ENCODE peak calls at places on chromosome 13, in six cellular contexts. One of them, this sample, is unnamed.

GRCh38 chr13:88063741-88064140 is 392.6 kb downstream of the SLITRK5 start:
- DNase-seq in B cell: no peak
- DNase-seq in heart left ventricle: no peak
- DNase-seq in psoas muscle: no peak
- DNase-seq in brain microvascular endothelial cell: no peak
- DNase-seq in neural progenitor cell: no peak
- DNase-seq in this sample: no peak

GRCh38 chr13:97334690-97335089 is 99.3 kb upstream of the RAP2A start:
- DNase-seq in heart left ventricle: no peak
- DNase-seq in neural progenitor cell: no peak
- DNase-seq in brain microvascular endothelial cell: no peak
- DNase-seq in psoas muscle: no peak
- DNase-seq in B cell: no peak
- DNase-seq in this sample: no peak

GRCh38 chr13:80873589-80873988 is 532.7 kb upstream of the SPRY2 start:
- DNase-seq in psoas muscle: no peak
- DNase-seq in heart left ventricle: no peak
- DNase-seq in brain microvascular endothelial cell: no peak
- DNase-seq in neural progenitor cell: no peak
- DNase-seq in B cell: peak; percentile 38
- DNase-seq in this sample: no peak

GRCh38 chr13:112980441-112980840 is 11.4 kb downstream of the MCF2L start:
- DNase-seq in brain microvascular endothelial cell: no peak
- DNase-seq in B cell: no peak
- DNase-seq in psoas muscle: no peak
- DNase-seq in heart left ventricle: no peak
- DNase-seq in neural progenitor cell: no peak
- DNase-seq in this sample: no peak

GRCh38 chr13:31545616-31546015 is 193.7 kb upstream of the RXFP2 start:
- DNase-seq in psoas muscle: no peak
- DNase-seq in neural progenitor cell: no peak
- DNase-seq in B cell: no peak
- DNase-seq in brain microvascular endothelial cell: no peak
- DNase-seq in heart left ventricle: no peak
- DNase-seq in this sample: no peak

GRCh38 chr13:99975626-99976025 is 4.1 kb upstream of the ZIC5 start:
- DNase-seq in heart left ventricle: no peak
- DNase-seq in brain microvascular endothelial cell: no peak
- DNase-seq in B cell: no peak
- DNase-seq in neural progenitor cell: peak; percentile 20
- DNase-seq in psoas muscle: no peak
- DNase-seq in this sample: no peak

GRCh38 chr13:113803409-113804016 is 44.5 kb downstream of the TMEM255B start:
- DNase-seq in psoas muscle: peak; percentile 44
- DNase-seq in brain microvascular endothelial cell: no peak
- DNase-seq in neural progenitor cell: no peak
- DNase-seq in heart left ventricle: no peak
- DNase-seq in B cell: no peak
- DNase-seq in this sample: no peak

GRCh38 chr13:41268764-41269163 is 5.4 kb upstream of the MTRF1 start:
- DNase-seq in B cell: no peak
- DNase-seq in psoas muscle: no peak
- DNase-seq in brain microvascular endothelial cell: peak; percentile 5
- DNase-seq in heart left ventricle: no peak
- DNase-seq in neural progenitor cell: peak; percentile 59
- DNase-seq in this sample: no peak

GRCh38 chr13:30303269-30303668 is 4.1 kb downstream of the KATNAL1 start:
- DNase-seq in B cell: no peak
- DNase-seq in brain microvascular endothelial cell: no peak
- DNase-seq in neural progenitor cell: no peak
- DNase-seq in psoas muscle: no peak
- DNase-seq in heart left ventricle: no peak
- DNase-seq in this sample: no peak

GRCh38 chr13:114131581-114132418 is 623 bp downstream of the RASA3 start:
- DNase-seq in brain microvascular endothelial cell: no peak
- DNase-seq in B cell: no peak
- DNase-seq in neural progenitor cell: peak; percentile 64
- DNase-seq in psoas muscle: peak; percentile 70
- DNase-seq in heart left ventricle: no peak
- DNase-seq in this sample: no peak

GRCh38 chr13:93562676-93563075 is 336.1 kb downstream of the GPC6 start:
- DNase-seq in brain microvascular endothelial cell: no peak
- DNase-seq in B cell: no peak
- DNase-seq in heart left ventricle: no peak
- DNase-seq in psoas muscle: no peak
- DNase-seq in neural progenitor cell: no peak
- DNase-seq in this sample: no peak

GRCh38 chr13:87536499-87536898 is 134.7 kb upstream of the SLITRK5 start:
- DNase-seq in psoas muscle: no peak
- DNase-seq in brain microvascular endothelial cell: no peak
- DNase-seq in neural progenitor cell: no peak
- DNase-seq in B cell: no peak
- DNase-seq in heart left ventricle: no peak
- DNase-seq in this sample: no peak

GRCh38 chr13:109697936-109698335 is 88.4 kb downstream of the IRS2 start:
- DNase-seq in brain microvascular endothelial cell: no peak
- DNase-seq in heart left ventricle: no peak
- DNase-seq in neural progenitor cell: no peak
- DNase-seq in B cell: no peak
- DNase-seq in psoas muscle: no peak
- DNase-seq in this sample: peak; percentile 39

GRCh38 chr13:89953581-89953980 is 1393.9 kb upstream of the MIR17HG start:
- DNase-seq in neural progenitor cell: no peak
- DNase-seq in psoas muscle: no peak
- DNase-seq in brain microvascular endothelial cell: no peak
- DNase-seq in heart left ventricle: no peak
- DNase-seq in B cell: no peak
- DNase-seq in this sample: no peak

GRCh38 chr13:89950225-89950624 is 1397.3 kb upstream of the MIR17HG start:
- DNase-seq in heart left ventricle: no peak
- DNase-seq in B cell: no peak
- DNase-seq in brain microvascular endothelial cell: no peak
- DNase-seq in psoas muscle: no peak
- DNase-seq in neural progenitor cell: no peak
- DNase-seq in this sample: no peak

GRCh38 chr13:89955773-89956172 is 1391.7 kb upstream of the MIR17HG start:
- DNase-seq in heart left ventricle: no peak
- DNase-seq in B cell: no peak
- DNase-seq in neural progenitor cell: no peak
- DNase-seq in psoas muscle: no peak
- DNase-seq in brain microvascular endothelial cell: no peak
- DNase-seq in this sample: no peak

DNA sequence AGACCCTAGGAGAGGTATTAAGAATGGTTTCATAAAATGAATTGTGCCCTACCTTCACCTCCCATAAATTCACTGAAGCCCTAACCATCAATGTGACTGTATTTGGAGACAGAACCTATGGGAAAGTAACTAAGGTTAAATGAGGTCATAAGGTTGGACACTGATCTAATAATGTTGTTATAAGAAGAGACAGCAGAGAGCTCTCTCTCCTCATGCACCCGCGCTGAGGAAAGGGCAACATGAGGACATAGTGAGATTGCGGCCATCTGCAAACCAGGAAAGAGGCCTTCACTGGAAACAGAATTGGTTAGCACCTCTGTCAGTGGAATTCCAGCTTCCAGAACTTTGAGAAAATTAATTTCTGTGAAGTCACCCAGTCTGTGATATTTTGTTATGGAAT is 1396.1 kb upstream of the MIR17HG start:
- DNase-seq in neural progenitor cell: peak; percentile 28
- DNase-seq in brain microvascular endothelial cell: no peak
- DNase-seq in B cell: no peak
- DNase-seq in psoas muscle: no peak
- DNase-seq in heart left ventricle: no peak
- DNase-seq in this sample: no peak
- TF ChIP-seq CTCF in neural progenitor cell: no peak
- TF ChIP-seq CTCF in brain microvascular endothelial cell: no peak
- TF ChIP-seq CTCF in B cell: no peak
- TF ChIP-seq CTCF in psoas muscle: no peak
- TF ChIP-seq CTCF in heart left ventricle: no peak
- TF ChIP-seq CTCF in this sample: no peak

DNA sequence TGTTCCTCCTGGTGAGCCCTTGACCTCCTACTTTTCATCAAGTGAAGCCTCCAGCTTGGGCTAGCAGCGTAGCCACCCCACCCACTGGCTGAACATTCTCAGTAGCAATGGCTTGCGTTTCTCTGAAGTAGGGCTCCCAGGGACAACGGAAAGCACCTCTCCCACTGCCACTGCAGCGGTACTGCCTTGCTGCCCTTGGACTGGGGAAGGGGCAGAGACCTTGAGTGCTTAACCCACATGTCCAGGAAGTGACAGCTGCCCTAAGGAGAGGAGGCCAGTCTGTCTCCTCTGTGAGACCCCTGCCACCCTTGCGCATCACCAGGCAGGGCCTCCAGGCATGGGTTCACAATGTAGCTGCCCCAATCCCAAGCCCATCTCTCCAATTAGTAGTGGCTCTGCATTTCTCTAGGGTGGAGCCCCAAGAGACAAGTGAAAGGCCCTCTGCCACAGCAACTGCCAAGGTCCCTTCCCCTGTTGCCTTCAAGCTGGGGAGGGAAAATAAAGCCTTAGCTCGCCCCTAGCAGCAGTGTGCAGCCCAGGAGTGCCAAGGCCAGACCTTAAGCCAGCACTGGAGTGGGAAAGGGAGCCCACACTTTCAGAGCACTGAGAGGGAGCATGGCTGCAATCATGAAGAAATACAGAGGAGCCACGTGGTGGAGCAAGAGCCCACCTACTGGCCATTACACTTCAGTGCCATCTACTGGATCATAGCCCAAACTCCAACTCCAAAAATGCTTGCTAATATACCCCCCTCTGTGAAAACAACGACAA is 175.9 kb upstream of the TRPC4 start:
- DNase-seq in heart left ventricle: no peak
- DNase-seq in neural progenitor cell: peak; percentile 52
- DNase-seq in psoas muscle: no peak
- DNase-seq in B cell: no peak
- DNase-seq in brain microvascular endothelial cell: peak; percentile 41
- DNase-seq in this sample: no peak
- TF ChIP-seq CTCF in heart left ventricle: no peak
- TF ChIP-seq CTCF in neural progenitor cell: peak; percentile 64
- TF ChIP-seq CTCF in psoas muscle: no peak
- TF ChIP-seq CTCF in B cell: no peak
- TF ChIP-seq CTCF in brain microvascular endothelial cell: peak; percentile 85
- TF ChIP-seq CTCF in this sample: peak; percentile 54

GRCh38 chr13:51449018-51449417 is 3.8 kb downstream of the INTS6 start:
- DNase-seq in psoas muscle: no peak
- DNase-seq in B cell: no peak
- DNase-seq in brain microvascular endothelial cell: no peak
- DNase-seq in heart left ventricle: no peak
- DNase-seq in neural progenitor cell: no peak
- DNase-seq in this sample: no peak

DNA sequence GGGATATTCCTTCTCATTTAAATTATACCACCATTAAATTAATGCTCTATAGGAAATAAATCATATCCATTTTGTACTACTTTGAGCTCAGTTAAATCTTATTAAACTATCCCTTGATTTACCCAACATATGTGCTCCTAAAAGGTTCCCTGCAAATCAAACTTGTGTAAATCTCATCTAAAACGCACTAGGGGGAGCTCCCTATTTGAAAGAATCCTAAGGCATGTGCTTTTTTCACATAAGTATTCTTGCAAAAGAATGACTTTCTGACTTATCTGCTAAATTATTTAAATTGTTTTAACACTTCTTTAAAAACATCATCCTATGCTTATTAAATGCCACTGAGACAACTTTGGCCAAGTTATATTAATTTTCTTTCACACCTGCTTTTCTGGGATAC is 7.9 kb downstream of the INTS6 start:
- DNase-seq in B cell: no peak
- DNase-seq in heart left ventricle: no peak
- DNase-seq in psoas muscle: no peak
- DNase-seq in brain microvascular endothelial cell: no peak
- DNase-seq in neural progenitor cell: no peak
- DNase-seq in this sample: no peak
- TF ChIP-seq CTCF in B cell: peak; percentile 30
- TF ChIP-seq CTCF in heart left ventricle: no peak
- TF ChIP-seq CTCF in psoas muscle: no peak
- TF ChIP-seq CTCF in brain microvascular endothelial cell: peak; percentile 24
- TF ChIP-seq CTCF in neural progenitor cell: peak; percentile 36
- TF ChIP-seq CTCF in this sample: no peak

GRCh38 chr13:90414691-90415596 is 932.5 kb upstream of the MIR17HG start:
- DNase-seq in brain microvascular endothelial cell: peak; percentile 71
- DNase-seq in B cell: no peak
- DNase-seq in neural progenitor cell: no peak
- DNase-seq in psoas muscle: no peak
- DNase-seq in heart left ventricle: no peak
- DNase-seq in this sample: no peak

GRCh38 chr13:90416519-90416918 is 931.0 kb upstream of the MIR17HG start:
- DNase-seq in brain microvascular endothelial cell: peak; percentile 61
- DNase-seq in B cell: no peak
- DNase-seq in neural progenitor cell: no peak
- DNase-seq in heart left ventricle: no peak
- DNase-seq in psoas muscle: no peak
- DNase-seq in this sample: no peak

GRCh38 chr13:90415902-90416301 is 931.6 kb upstream of the MIR17HG start:
- DNase-seq in neural progenitor cell: no peak
- DNase-seq in B cell: no peak
- DNase-seq in psoas muscle: no peak
- DNase-seq in heart left ventricle: no peak
- DNase-seq in brain microvascular endothelial cell: no peak
- DNase-seq in this sample: no peak

GRCh38 chr13:90416938-90417337 is 930.5 kb upstream of the MIR17HG start:
- DNase-seq in heart left ventricle: no peak
- DNase-seq in psoas muscle: no peak
- DNase-seq in B cell: no peak
- DNase-seq in neural progenitor cell: peak; percentile 15
- DNase-seq in brain microvascular endothelial cell: no peak
- DNase-seq in this sample: no peak

GRCh38 chr13:90420683-90421082 is 926.8 kb upstream of the MIR17HG start:
- DNase-seq in psoas muscle: no peak
- DNase-seq in B cell: no peak
- DNase-seq in neural progenitor cell: no peak
- DNase-seq in heart left ventricle: no peak
- DNase-seq in brain microvascular endothelial cell: no peak
- DNase-seq in this sample: no peak
- TF ChIP-seq CTCF in psoas muscle: no peak
- TF ChIP-seq CTCF in B cell: no peak
- TF ChIP-seq CTCF in neural progenitor cell: no peak
- TF ChIP-seq CTCF in heart left ventricle: no peak
- TF ChIP-seq CTCF in brain microvascular endothelial cell: peak; percentile 36
- TF ChIP-seq CTCF in this sample: no peak

DNA sequence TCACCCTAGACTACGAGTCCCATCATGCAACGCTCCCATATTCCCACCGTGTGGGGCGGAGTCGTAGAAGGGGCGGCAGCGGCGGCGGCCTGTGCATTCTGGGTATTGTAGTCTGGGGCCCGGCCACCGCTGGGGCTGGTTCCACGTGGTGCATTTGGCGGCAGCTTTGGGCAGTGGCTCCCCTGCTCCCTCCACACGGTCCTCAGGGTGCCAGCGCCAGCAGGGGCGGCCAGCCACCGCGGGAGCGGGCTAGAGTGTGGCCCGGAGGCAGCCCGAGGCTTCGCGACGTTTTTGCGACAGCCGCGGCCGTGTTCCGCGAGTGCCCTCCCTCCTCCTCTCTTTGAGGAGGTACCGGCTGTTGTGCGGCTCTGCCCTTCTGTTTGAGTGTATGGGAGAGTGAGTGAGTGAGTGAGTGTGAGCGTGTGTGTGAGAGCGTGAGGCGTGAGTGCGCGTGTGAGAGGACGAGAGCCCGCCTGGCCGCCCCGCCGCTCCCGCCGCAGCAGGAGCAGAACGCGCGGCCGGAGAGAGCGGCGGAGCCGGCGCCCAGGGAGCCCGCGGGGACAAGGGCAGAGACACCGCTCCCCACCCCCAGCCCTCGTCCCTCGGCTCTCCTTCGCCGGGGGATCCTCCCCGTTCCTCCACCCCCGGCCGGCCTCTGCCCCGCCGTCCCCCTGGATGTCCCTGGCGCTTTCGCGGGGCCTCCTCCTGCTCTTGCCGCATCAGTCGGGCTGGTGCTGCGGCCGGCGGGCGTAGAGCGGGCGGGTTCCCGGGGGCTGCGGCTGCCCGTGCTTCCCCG is at the start of gene CDK8:
- DNase-seq in heart left ventricle: peak; percentile 94
- DNase-seq in neural progenitor cell: peak; percentile 95
- DNase-seq in brain microvascular endothelial cell: peak; percentile 92
- DNase-seq in B cell: peak; percentile 88
- DNase-seq in psoas muscle: peak; percentile 97
- DNase-seq in this sample: peak; percentile 90
- TF ChIP-seq CTCF in heart left ventricle: no peak
- TF ChIP-seq CTCF in neural progenitor cell: no peak
- TF ChIP-seq CTCF in brain microvascular endothelial cell: no peak
- TF ChIP-seq CTCF in B cell: no peak
- TF ChIP-seq CTCF in psoas muscle: no peak
- TF ChIP-seq CTCF in this sample: no peak